ENCODE peak calls at places on chromosomes 11 and 22, in four cellular contexts. One of them, this sample, is unnamed. For H4K20me1, the result is how much of the 10 kb centered on the place peaks cover.

GRCh38 chr22:49966041-49966715 is 5.6 kb downstream of the PIM3 start:
- DNase-seq in GM23338: no peak
- DNase-seq in mammary epithelial cell: no peak
- DNase-seq in neural progenitor cell: peak
- DNase-seq in this sample: peak

GRCh38 chr11:74611369-74611861 is 19.0 kb downstream of the POLD3 start:
- DNase-seq in mammary epithelial cell: peak
- DNase-seq in GM23338: peak
- DNase-seq in neural progenitor cell: peak
- DNase-seq in this sample: peak

GRCh38 chr11:125214466-125215204 is 50.1 kb downstream of the PKNOX2 start:
- DNase-seq in neural progenitor cell: peak
- DNase-seq in GM23338: no peak
- DNase-seq in mammary epithelial cell: no peak
- DNase-seq in this sample: no peak

GRCh38 chr22:17633998-17634323 is 4.6 kb upstream of the BCL2L13 start:
- DNase-seq in neural progenitor cell: no peak
- DNase-seq in GM23338: no peak
- DNase-seq in mammary epithelial cell: no peak
- DNase-seq in this sample: no peak

GRCh38 chr22:46087816-46088277 is 62.5 kb upstream of the PPARA start:
- DNase-seq in mammary epithelial cell: peak
- DNase-seq in neural progenitor cell: peak
- DNase-seq in GM23338: no peak
- DNase-seq in this sample: peak

GRCh38 chr11:14502039-14502438 is 2.4 kb upstream of the COPB1 start:
- DNase-seq in neural progenitor cell: no peak
- DNase-seq in GM23338: no peak
- DNase-seq in mammary epithelial cell: no peak
- DNase-seq in this sample: no peak

GRCh38 chr11:64799256-64799924 is 3.6 kb downstream of the MAP4K2 start:
- DNase-seq in GM23338: no peak
- DNase-seq in neural progenitor cell: no peak
- DNase-seq in mammary epithelial cell: no peak
- DNase-seq in this sample: no peak

GRCh38 chr11:27926981-27927481 is 180.9 kb downstream of the KIF18A start:
- DNase-seq in GM23338: no peak
- DNase-seq in mammary epithelial cell: peak
- DNase-seq in neural progenitor cell: no peak
- DNase-seq in this sample: no peak

GRCh38 chr11:38019072-38019775 is 1421.2 kb upstream of the RAG2 start:
- DNase-seq in mammary epithelial cell: peak
- DNase-seq in neural progenitor cell: peak
- DNase-seq in GM23338: peak
- DNase-seq in this sample: no peak

GRCh38 chr11:986270-986951 is 50.1 kb downstream of the MUC6 start:
- DNase-seq in GM23338: no peak
- DNase-seq in neural progenitor cell: no peak
- DNase-seq in mammary epithelial cell: no peak
- DNase-seq in this sample: peak

GRCh38 chr11:15216678-15217077 is 102.0 kb downstream of the INSC start:
- DNase-seq in GM23338: peak
- DNase-seq in neural progenitor cell: no peak
- DNase-seq in mammary epithelial cell: no peak
- DNase-seq in this sample: no peak

GRCh38 chr22:37750596-37751162 is 53.8 kb downstream of the TRIOBP start:
- DNase-seq in GM23338: no peak
- DNase-seq in neural progenitor cell: no peak
- DNase-seq in mammary epithelial cell: no peak
- DNase-seq in this sample: no peak

GRCh38 chr22:37751449-37752188 is 54.8 kb downstream of the TRIOBP start:
- DNase-seq in mammary epithelial cell: no peak
- DNase-seq in neural progenitor cell: no peak
- DNase-seq in GM23338: no peak
- DNase-seq in this sample: no peak

GRCh38 chr22:37749831-37750595 is 53.2 kb downstream of the TRIOBP start:
- DNase-seq in GM23338: no peak
- DNase-seq in neural progenitor cell: no peak
- DNase-seq in mammary epithelial cell: peak
- DNase-seq in this sample: no peak

GRCh38 chr22:37752189-37753061 is 55.3 kb upstream of the GCAT start:
- DNase-seq in mammary epithelial cell: peak
- DNase-seq in GM23338: no peak
- DNase-seq in neural progenitor cell: peak
- DNase-seq in this sample: peak

DNA sequence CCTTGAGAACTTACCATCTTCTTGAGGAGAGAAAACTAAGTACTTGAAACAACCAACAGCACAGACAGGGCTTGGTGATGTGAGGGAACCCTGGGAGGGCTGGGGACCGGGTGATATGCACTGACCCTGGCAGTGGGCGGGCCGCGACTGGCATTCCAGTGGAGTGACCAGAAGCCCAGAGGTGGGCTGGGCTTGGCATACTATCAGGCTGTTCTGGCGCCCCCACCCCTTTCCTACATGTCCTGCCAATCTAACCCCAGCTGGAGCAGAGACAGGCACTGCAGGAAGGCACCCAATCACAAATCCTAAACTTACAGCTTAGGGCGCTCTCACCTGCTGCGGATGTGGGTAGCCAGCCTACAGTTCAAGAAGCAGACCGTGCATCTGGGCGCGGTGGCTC is 54.0 kb upstream of the GCAT start:
- DNase-seq in GM23338: no peak
- DNase-seq in neural progenitor cell: no peak
- DNase-seq in mammary epithelial cell: no peak
- DNase-seq in this sample: no peak
- H3K4me2 ChIP-seq in GM23338: no peak
- H3K4me2 ChIP-seq in neural progenitor cell: no peak
- H3K4me2 ChIP-seq in mammary epithelial cell: no peak
- H3K4me2 ChIP-seq in this sample: no peak

GRCh38 chr11:44229664-44230063 is 80.3 kb downstream of the ALX4 start:
- DNase-seq in mammary epithelial cell: no peak
- DNase-seq in GM23338: no peak
- DNase-seq in neural progenitor cell: no peak
- DNase-seq in this sample: no peak
- H3K27ac ChIP-seq in mammary epithelial cell: no peak
- H3K27ac ChIP-seq in GM23338: no peak
- H3K27ac ChIP-seq in neural progenitor cell: no peak
- H3K27ac ChIP-seq in this sample: no peak

DNA sequence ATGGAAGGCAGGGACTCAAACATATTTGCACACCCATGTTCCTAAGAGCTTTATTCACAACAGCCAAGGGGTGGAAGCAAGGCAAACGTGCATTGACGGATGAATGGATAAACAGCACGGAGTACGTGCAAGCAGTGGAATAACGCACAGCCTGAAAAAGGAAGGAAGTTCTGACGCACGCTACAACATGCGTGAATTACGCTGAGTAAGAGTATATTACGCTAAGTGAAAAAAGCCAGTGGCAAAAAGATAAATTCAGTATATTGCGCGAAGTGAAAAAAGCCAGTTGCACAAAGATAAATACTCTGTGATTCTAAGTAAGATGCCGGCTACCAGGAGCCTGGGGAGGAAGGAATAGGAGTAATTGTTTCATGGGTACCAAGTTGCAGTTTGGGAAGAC is 19.5 kb downstream of the PHF21B start:
- DNase-seq in neural progenitor cell: no peak
- DNase-seq in GM23338: no peak
- DNase-seq in mammary epithelial cell: no peak
- DNase-seq in this sample: no peak
- H4K20me1 ChIP-seq in neural progenitor cell: half or more
- H4K20me1 ChIP-seq in GM23338: half or more
- H4K20me1 ChIP-seq in mammary epithelial cell: under half
- H4K20me1 ChIP-seq in this sample: under half

GRCh38 chr11:96329855-96330510 is 13.0 kb downstream of the MAML2 start:
- DNase-seq in neural progenitor cell: no peak
- DNase-seq in GM23338: no peak
- DNase-seq in mammary epithelial cell: no peak
- DNase-seq in this sample: no peak
- H3K4me2 ChIP-seq in neural progenitor cell: no peak
- H3K4me2 ChIP-seq in GM23338: peak
- H3K4me2 ChIP-seq in mammary epithelial cell: no peak
- H3K4me2 ChIP-seq in this sample: peak

GRCh38 chr11:17783878-17784277 is 49.3 kb downstream of the KCNC1 start:
- DNase-seq in neural progenitor cell: no peak
- DNase-seq in mammary epithelial cell: no peak
- DNase-seq in GM23338: no peak
- DNase-seq in this sample: no peak

GRCh38 chr11:17782938-17783337 is 48.4 kb downstream of the KCNC1 start:
- DNase-seq in mammary epithelial cell: no peak
- DNase-seq in GM23338: no peak
- DNase-seq in neural progenitor cell: no peak
- DNase-seq in this sample: no peak

GRCh38 chr11:17790453-17790852 is 55.9 kb downstream of the KCNC1 start:
- DNase-seq in neural progenitor cell: no peak
- DNase-seq in mammary epithelial cell: peak
- DNase-seq in GM23338: no peak
- DNase-seq in this sample: no peak

GRCh38 chr11:17788084-17788483 is 53.5 kb downstream of the KCNC1 start:
- DNase-seq in neural progenitor cell: no peak
- DNase-seq in GM23338: no peak
- DNase-seq in mammary epithelial cell: no peak
- DNase-seq in this sample: no peak

DNA sequence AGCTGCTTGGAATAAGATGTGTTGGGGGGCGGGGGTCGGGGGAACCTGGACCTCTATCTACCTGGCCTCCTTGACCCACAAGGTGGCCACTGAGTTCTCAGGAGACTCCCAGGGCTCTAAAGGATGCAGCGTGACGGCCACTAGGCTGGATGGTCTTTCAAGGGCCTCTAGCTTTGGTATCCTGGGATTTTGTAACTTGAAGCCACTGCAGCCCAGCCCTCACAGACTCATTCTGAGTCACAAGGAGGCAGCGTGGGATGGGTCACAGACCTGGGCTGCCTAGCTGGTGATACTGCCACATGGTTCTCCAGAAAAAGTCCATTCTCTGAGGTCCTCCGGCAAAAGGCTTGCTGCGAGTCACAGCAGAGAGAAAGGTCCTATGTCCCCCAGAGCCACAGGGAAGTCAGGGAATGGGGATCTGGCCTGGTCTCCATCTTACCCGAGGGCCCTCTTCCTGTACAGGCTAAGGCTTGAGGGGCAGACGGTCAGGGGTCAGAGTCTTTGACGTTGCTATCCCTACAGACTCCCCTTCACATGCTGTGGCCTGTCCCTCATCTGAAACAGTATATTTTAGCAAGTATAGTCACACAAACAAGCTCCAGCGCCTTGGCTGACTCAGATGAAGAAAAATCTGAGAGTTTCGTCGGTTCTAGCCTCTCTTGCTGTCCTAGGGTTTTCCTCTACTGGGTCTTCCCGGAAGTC is 52.4 kb downstream of the KCNC1 start:
- DNase-seq in mammary epithelial cell: peak
- DNase-seq in neural progenitor cell: peak
- DNase-seq in GM23338: no peak
- DNase-seq in this sample: no peak
- H3K27ac ChIP-seq in mammary epithelial cell: no peak
- H3K27ac ChIP-seq in neural progenitor cell: no peak
- H3K27ac ChIP-seq in GM23338: no peak
- H3K27ac ChIP-seq in this sample: no peak

This sample was measured in hepatocyte.